ENCODE peak calls at places on chromosomes 12 and 14, in ten cellular contexts. One of them, this sample, is unnamed.

GRCh38 chr12:117854339-117855012 is 114.3 kb downstream of the KSR2 start:
- DNase-seq in A549: peak; percentile 55
- DNase-seq in CD8-positive, alpha-beta memory T cell: no peak
- DNase-seq in naive thymus-derived CD4-positive, alpha-beta T cell: no peak
- DNase-seq in dorsolateral prefrontal cortex: peak; percentile 57
- DNase-seq in A673: peak; percentile 76
- DNase-seq in CD4-positive, CD25-positive, alpha-beta regulatory T cell: peak; percentile 46
- DNase-seq in heart right ventricle: no peak
- DNase-seq in esophagus squamous epithelium: no peak
- DNase-seq in stomach: peak; percentile 62
- DNase-seq in this sample: peak; percentile 37

GRCh38 chr12:7395950-7396349 is 48.0 kb downstream of the CD163L1 start:
- DNase-seq in CD8-positive, alpha-beta memory T cell: no peak
- DNase-seq in heart right ventricle: no peak
- DNase-seq in A549: no peak
- DNase-seq in esophagus squamous epithelium: no peak
- DNase-seq in A673: peak; percentile 25
- DNase-seq in dorsolateral prefrontal cortex: no peak
- DNase-seq in CD4-positive, CD25-positive, alpha-beta regulatory T cell: no peak
- DNase-seq in naive thymus-derived CD4-positive, alpha-beta T cell: no peak
- DNase-seq in stomach: no peak
- DNase-seq in this sample: no peak

GRCh38 chr12:108425238-108425795 is 86.2 kb upstream of the CMKLR1 start:
- DNase-seq in naive thymus-derived CD4-positive, alpha-beta T cell: no peak
- DNase-seq in stomach: no peak
- DNase-seq in CD8-positive, alpha-beta memory T cell: no peak
- DNase-seq in dorsolateral prefrontal cortex: no peak
- DNase-seq in heart right ventricle: no peak
- DNase-seq in CD4-positive, CD25-positive, alpha-beta regulatory T cell: no peak
- DNase-seq in A549: no peak
- DNase-seq in A673: no peak
- DNase-seq in esophagus squamous epithelium: no peak
- DNase-seq in this sample: no peak

GRCh38 chr14:105013150-105013787 is 7.6 kb downstream of the CDCA4 start:
- DNase-seq in CD8-positive, alpha-beta memory T cell: no peak
- DNase-seq in CD4-positive, CD25-positive, alpha-beta regulatory T cell: no peak
- DNase-seq in A673: peak; percentile 51
- DNase-seq in A549: no peak
- DNase-seq in esophagus squamous epithelium: no peak
- DNase-seq in dorsolateral prefrontal cortex: no peak
- DNase-seq in stomach: no peak
- DNase-seq in naive thymus-derived CD4-positive, alpha-beta T cell: no peak
- DNase-seq in heart right ventricle: peak; percentile 50
- DNase-seq in this sample: no peak

GRCh38 chr12:23550753-23551152 is 398.7 kb downstream of the SOX5 start:
- DNase-seq in CD8-positive, alpha-beta memory T cell: no peak
- DNase-seq in dorsolateral prefrontal cortex: no peak
- DNase-seq in naive thymus-derived CD4-positive, alpha-beta T cell: no peak
- DNase-seq in heart right ventricle: no peak
- DNase-seq in CD4-positive, CD25-positive, alpha-beta regulatory T cell: no peak
- DNase-seq in A673: no peak
- DNase-seq in A549: no peak
- DNase-seq in esophagus squamous epithelium: no peak
- DNase-seq in stomach: no peak
- DNase-seq in this sample: no peak

GRCh38 chr14:35353409-35354172 is 51.0 kb downstream of the NFKBIA start:
- DNase-seq in A673: no peak
- DNase-seq in stomach: no peak
- DNase-seq in CD4-positive, CD25-positive, alpha-beta regulatory T cell: no peak
- DNase-seq in heart right ventricle: no peak
- DNase-seq in dorsolateral prefrontal cortex: no peak
- DNase-seq in A549: no peak
- DNase-seq in naive thymus-derived CD4-positive, alpha-beta T cell: no peak
- DNase-seq in esophagus squamous epithelium: no peak
- DNase-seq in CD8-positive, alpha-beta memory T cell: no peak
- DNase-seq in this sample: no peak

GRCh38 chr12:120350576-120351350 is 18.2 kb downstream of the MSI1 start:
- DNase-seq in naive thymus-derived CD4-positive, alpha-beta T cell: no peak
- DNase-seq in CD8-positive, alpha-beta memory T cell: no peak
- DNase-seq in heart right ventricle: no peak
- DNase-seq in A673: no peak
- DNase-seq in dorsolateral prefrontal cortex: no peak
- DNase-seq in A549: no peak
- DNase-seq in stomach: peak; percentile 90
- DNase-seq in esophagus squamous epithelium: no peak
- DNase-seq in CD4-positive, CD25-positive, alpha-beta regulatory T cell: no peak
- DNase-seq in this sample: peak; percentile 67

GRCh38 chr12:30136661-30137060 is 352.9 kb upstream of the TMTC1 start:
- DNase-seq in CD8-positive, alpha-beta memory T cell: no peak
- DNase-seq in A673: no peak
- DNase-seq in A549: no peak
- DNase-seq in CD4-positive, CD25-positive, alpha-beta regulatory T cell: no peak
- DNase-seq in heart right ventricle: no peak
- DNase-seq in dorsolateral prefrontal cortex: no peak
- DNase-seq in esophagus squamous epithelium: no peak
- DNase-seq in stomach: no peak
- DNase-seq in naive thymus-derived CD4-positive, alpha-beta T cell: no peak
- DNase-seq in this sample: no peak

GRCh38 chr12:101670007-101670671 is 27.3 kb upstream of the CHPT1 start:
- DNase-seq in heart right ventricle: no peak
- DNase-seq in dorsolateral prefrontal cortex: no peak
- DNase-seq in stomach: no peak
- DNase-seq in CD4-positive, CD25-positive, alpha-beta regulatory T cell: peak; percentile 76
- DNase-seq in A549: peak; percentile 44
- DNase-seq in esophagus squamous epithelium: no peak
- DNase-seq in naive thymus-derived CD4-positive, alpha-beta T cell: peak; percentile 47
- DNase-seq in A673: peak; percentile 72
- DNase-seq in CD8-positive, alpha-beta memory T cell: peak; percentile 4
- DNase-seq in this sample: peak; percentile 35

GRCh38 chr12:65602579-65603295 is 221.5 kb upstream of the HMGA2 start:
- DNase-seq in A549: peak; percentile 87
- DNase-seq in CD4-positive, CD25-positive, alpha-beta regulatory T cell: peak; percentile 20
- DNase-seq in stomach: peak; percentile 75
- DNase-seq in esophagus squamous epithelium: peak; percentile 4
- DNase-seq in A673: peak; percentile 92
- DNase-seq in naive thymus-derived CD4-positive, alpha-beta T cell: no peak
- DNase-seq in CD8-positive, alpha-beta memory T cell: no peak
- DNase-seq in heart right ventricle: peak; percentile 53
- DNase-seq in dorsolateral prefrontal cortex: peak; percentile 66
- DNase-seq in this sample: peak; percentile 71

GRCh38 chr12:65606008-65606766 is 218.1 kb upstream of the HMGA2 start:
- DNase-seq in heart right ventricle: no peak
- DNase-seq in CD4-positive, CD25-positive, alpha-beta regulatory T cell: no peak
- DNase-seq in A549: no peak
- DNase-seq in esophagus squamous epithelium: no peak
- DNase-seq in naive thymus-derived CD4-positive, alpha-beta T cell: no peak
- DNase-seq in stomach: no peak
- DNase-seq in A673: peak; percentile 83
- DNase-seq in CD8-positive, alpha-beta memory T cell: no peak
- DNase-seq in dorsolateral prefrontal cortex: no peak
- DNase-seq in this sample: no peak

GRCh38 chr12:65602191-65602578 is 222.1 kb upstream of the HMGA2 start:
- DNase-seq in CD4-positive, CD25-positive, alpha-beta regulatory T cell: no peak
- DNase-seq in A549: no peak
- DNase-seq in dorsolateral prefrontal cortex: no peak
- DNase-seq in CD8-positive, alpha-beta memory T cell: no peak
- DNase-seq in naive thymus-derived CD4-positive, alpha-beta T cell: no peak
- DNase-seq in esophagus squamous epithelium: no peak
- DNase-seq in A673: no peak
- DNase-seq in heart right ventricle: no peak
- DNase-seq in stomach: no peak
- DNase-seq in this sample: no peak

GRCh38 chr12:65605019-65605418 is 219.3 kb upstream of the HMGA2 start:
- DNase-seq in CD8-positive, alpha-beta memory T cell: no peak
- DNase-seq in stomach: no peak
- DNase-seq in naive thymus-derived CD4-positive, alpha-beta T cell: no peak
- DNase-seq in dorsolateral prefrontal cortex: no peak
- DNase-seq in A549: no peak
- DNase-seq in A673: no peak
- DNase-seq in CD4-positive, CD25-positive, alpha-beta regulatory T cell: no peak
- DNase-seq in esophagus squamous epithelium: no peak
- DNase-seq in heart right ventricle: no peak
- DNase-seq in this sample: no peak

GRCh38 chr12:65603428-65604351 is 220.6 kb upstream of the HMGA2 start:
- DNase-seq in naive thymus-derived CD4-positive, alpha-beta T cell: no peak
- DNase-seq in CD4-positive, CD25-positive, alpha-beta regulatory T cell: no peak
- DNase-seq in A549: peak; percentile 48
- DNase-seq in esophagus squamous epithelium: no peak
- DNase-seq in A673: peak; percentile 38
- DNase-seq in CD8-positive, alpha-beta memory T cell: no peak
- DNase-seq in heart right ventricle: no peak
- DNase-seq in stomach: peak; percentile 45
- DNase-seq in dorsolateral prefrontal cortex: no peak
- DNase-seq in this sample: peak; percentile 79
- H3K4me3 ChIP-seq in naive thymus-derived CD4-positive, alpha-beta T cell: no peak overlapping the region
- H3K4me3 ChIP-seq in CD4-positive, CD25-positive, alpha-beta regulatory T cell: no peak overlapping the region
- H3K4me3 ChIP-seq in A549: peak overlapping the region; percentile 39
- H3K4me3 ChIP-seq in esophagus squamous epithelium: no peak overlapping the region
- H3K4me3 ChIP-seq in A673: peak overlapping the region; percentile 36
- H3K4me3 ChIP-seq in CD8-positive, alpha-beta memory T cell: no peak overlapping the region
- H3K4me3 ChIP-seq in heart right ventricle: peak overlapping the region; percentile 2
- H3K4me3 ChIP-seq in stomach: no peak overlapping the region
- H3K4me3 ChIP-seq in dorsolateral prefrontal cortex: no peak overlapping the region
- H3K4me3 ChIP-seq in this sample: no peak overlapping the region

GRCh38 chr14:95479494-95479893 is 37.0 kb downstream of the SYNE3 start:
- DNase-seq in stomach: no peak
- DNase-seq in CD8-positive, alpha-beta memory T cell: no peak
- DNase-seq in CD4-positive, CD25-positive, alpha-beta regulatory T cell: no peak
- DNase-seq in A549: no peak
- DNase-seq in dorsolateral prefrontal cortex: no peak
- DNase-seq in esophagus squamous epithelium: no peak
- DNase-seq in naive thymus-derived CD4-positive, alpha-beta T cell: no peak
- DNase-seq in heart right ventricle: no peak
- DNase-seq in A673: no peak
- DNase-seq in this sample: no peak

GRCh38 chr14:95481391-95482022 is 34.9 kb downstream of the SYNE3 start:
- DNase-seq in dorsolateral prefrontal cortex: no peak
- DNase-seq in heart right ventricle: no peak
- DNase-seq in naive thymus-derived CD4-positive, alpha-beta T cell: no peak
- DNase-seq in esophagus squamous epithelium: no peak
- DNase-seq in CD8-positive, alpha-beta memory T cell: no peak
- DNase-seq in A673: no peak
- DNase-seq in A549: no peak
- DNase-seq in stomach: no peak
- DNase-seq in CD4-positive, CD25-positive, alpha-beta regulatory T cell: no peak
- DNase-seq in this sample: no peak

GRCh38 chr14:95480109-95480886 is 36.2 kb downstream of the SYNE3 start:
- DNase-seq in A673: no peak
- DNase-seq in dorsolateral prefrontal cortex: no peak
- DNase-seq in CD4-positive, CD25-positive, alpha-beta regulatory T cell: peak; percentile 53
- DNase-seq in A549: no peak
- DNase-seq in heart right ventricle: peak; percentile 63
- DNase-seq in naive thymus-derived CD4-positive, alpha-beta T cell: no peak
- DNase-seq in CD8-positive, alpha-beta memory T cell: peak; percentile 45
- DNase-seq in esophagus squamous epithelium: no peak
- DNase-seq in stomach: no peak
- DNase-seq in this sample: peak; percentile 41

GRCh38 chr14:95478818-95479217 is 37.6 kb downstream of the SYNE3 start:
- DNase-seq in A549: no peak
- DNase-seq in A673: no peak
- DNase-seq in dorsolateral prefrontal cortex: no peak
- DNase-seq in heart right ventricle: no peak
- DNase-seq in CD4-positive, CD25-positive, alpha-beta regulatory T cell: no peak
- DNase-seq in CD8-positive, alpha-beta memory T cell: no peak
- DNase-seq in esophagus squamous epithelium: no peak
- DNase-seq in stomach: no peak
- DNase-seq in naive thymus-derived CD4-positive, alpha-beta T cell: no peak
- DNase-seq in this sample: no peak

GRCh38 chr14:95480887-95481226 is 35.6 kb downstream of the SYNE3 start:
- DNase-seq in heart right ventricle: no peak
- DNase-seq in esophagus squamous epithelium: no peak
- DNase-seq in dorsolateral prefrontal cortex: no peak
- DNase-seq in A673: no peak
- DNase-seq in CD4-positive, CD25-positive, alpha-beta regulatory T cell: no peak
- DNase-seq in naive thymus-derived CD4-positive, alpha-beta T cell: no peak
- DNase-seq in stomach: no peak
- DNase-seq in CD8-positive, alpha-beta memory T cell: no peak
- DNase-seq in A549: no peak
- DNase-seq in this sample: no peak
- H3K27ac ChIP-seq in heart right ventricle: no peak overlapping the region
- H3K27ac ChIP-seq in esophagus squamous epithelium: peak overlapping the region; percentile 71
- H3K27ac ChIP-seq in dorsolateral prefrontal cortex: no peak overlapping the region
- H3K27ac ChIP-seq in A673: no peak overlapping the region
- H3K27ac ChIP-seq in CD4-positive, CD25-positive, alpha-beta regulatory T cell: peak overlapping the region; percentile 74
- H3K27ac ChIP-seq in naive thymus-derived CD4-positive, alpha-beta T cell: no peak overlapping the region
- H3K27ac ChIP-seq in stomach: peak overlapping the region; percentile 16
- H3K27ac ChIP-seq in CD8-positive, alpha-beta memory T cell: no peak overlapping the region
- H3K27ac ChIP-seq in A549: no peak overlapping the region
- H3K27ac ChIP-seq in this sample: no peak overlapping the region

DNA sequence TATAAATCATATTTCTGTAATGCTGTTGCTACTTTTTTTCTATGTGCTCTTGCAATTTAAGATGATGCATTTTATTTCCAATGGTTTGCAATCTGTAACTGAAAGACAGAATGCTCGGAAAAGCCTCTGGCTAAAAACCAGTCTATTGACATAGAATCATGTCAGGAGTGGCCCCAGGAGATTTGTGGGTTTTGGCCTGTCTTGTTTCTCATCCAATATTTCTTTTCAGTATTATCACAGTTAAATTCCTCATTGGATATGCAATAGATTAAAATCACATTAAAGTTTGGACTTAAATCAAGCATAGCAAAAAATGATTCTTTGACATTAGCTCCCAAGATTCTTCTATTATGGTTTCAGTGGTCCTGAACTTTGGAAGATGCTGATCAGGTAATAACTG is 19.1 kb upstream of the SLC38A2 start:
- DNase-seq in naive thymus-derived CD4-positive, alpha-beta T cell: no peak
- DNase-seq in CD4-positive, CD25-positive, alpha-beta regulatory T cell: no peak
- DNase-seq in CD8-positive, alpha-beta memory T cell: no peak
- DNase-seq in heart right ventricle: no peak
- DNase-seq in dorsolateral prefrontal cortex: no peak
- DNase-seq in stomach: no peak
- DNase-seq in A549: no peak
- DNase-seq in esophagus squamous epithelium: no peak
- DNase-seq in A673: no peak
- DNase-seq in this sample: no peak
- H3K4me3 ChIP-seq in naive thymus-derived CD4-positive, alpha-beta T cell: no peak overlapping the region
- H3K4me3 ChIP-seq in CD4-positive, CD25-positive, alpha-beta regulatory T cell: no peak overlapping the region
- H3K4me3 ChIP-seq in CD8-positive, alpha-beta memory T cell: no peak overlapping the region
- H3K4me3 ChIP-seq in heart right ventricle: no peak overlapping the region
- H3K4me3 ChIP-seq in dorsolateral prefrontal cortex: no peak overlapping the region
- H3K4me3 ChIP-seq in stomach: no peak overlapping the region
- H3K4me3 ChIP-seq in A549: no peak overlapping the region
- H3K4me3 ChIP-seq in esophagus squamous epithelium: no peak overlapping the region
- H3K4me3 ChIP-seq in A673: no peak overlapping the region
- H3K4me3 ChIP-seq in this sample: no peak overlapping the region

DNA sequence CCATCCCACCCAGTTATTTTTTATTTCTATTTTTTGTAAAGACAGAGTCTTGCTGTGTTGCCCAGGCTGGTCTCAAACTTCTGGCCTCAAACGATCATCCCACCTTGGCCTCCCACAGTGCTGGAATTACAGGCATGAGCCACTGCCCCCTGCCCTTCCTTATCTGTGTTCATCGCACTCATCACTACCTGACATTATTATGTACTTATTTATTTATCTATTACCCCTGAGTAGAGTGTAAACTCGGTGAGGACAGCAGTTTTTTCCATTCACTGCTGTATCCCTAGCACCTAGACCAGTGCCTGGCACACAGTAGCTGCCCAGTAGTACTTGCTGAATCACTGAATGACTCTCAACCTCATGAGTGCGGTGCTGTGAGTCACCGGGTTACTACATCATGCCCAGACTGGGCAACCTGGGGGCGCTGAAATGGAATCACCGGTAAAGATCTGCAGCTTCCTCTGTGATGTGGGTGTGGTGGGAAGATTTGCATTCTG is 81.8 kb upstream of the USP44 start:
- DNase-seq in heart right ventricle: no peak
- DNase-seq in A673: peak; percentile 58
- DNase-seq in esophagus squamous epithelium: no peak
- DNase-seq in stomach: peak; percentile 55
- DNase-seq in dorsolateral prefrontal cortex: no peak
- DNase-seq in CD8-positive, alpha-beta memory T cell: no peak
- DNase-seq in CD4-positive, CD25-positive, alpha-beta regulatory T cell: no peak
- DNase-seq in A549: peak; percentile 92
- DNase-seq in naive thymus-derived CD4-positive, alpha-beta T cell: no peak
- DNase-seq in this sample: peak; percentile 52
- H3K27ac ChIP-seq in heart right ventricle: no peak overlapping the region
- H3K27ac ChIP-seq in A673: peak overlapping the region; percentile 49
- H3K27ac ChIP-seq in esophagus squamous epithelium: peak overlapping the region; percentile 75
- H3K27ac ChIP-seq in stomach: peak overlapping the region; percentile 38
- H3K27ac ChIP-seq in dorsolateral prefrontal cortex: no peak overlapping the region
- H3K27ac ChIP-seq in CD8-positive, alpha-beta memory T cell: no peak overlapping the region
- H3K27ac ChIP-seq in CD4-positive, CD25-positive, alpha-beta regulatory T cell: no peak overlapping the region
- H3K27ac ChIP-seq in A549: peak overlapping the region; percentile 91
- H3K27ac ChIP-seq in naive thymus-derived CD4-positive, alpha-beta T cell: no peak overlapping the region
- H3K27ac ChIP-seq in this sample: peak overlapping the region; percentile 1